ENCODE peak calls at places on chromosomes 4 and X, in four cellular contexts. One of them, this sample, is unnamed.

GRCh38 chr4:53963336-53963735 is 101.1 kb downstream of the CHIC2 start:
- DNase-seq in A549: no peak
- DNase-seq in coronary artery: no peak
- DNase-seq in heart left ventricle: no peak
- DNase-seq in this sample: no peak

GRCh38 chr4:3250956-3251690 is 2.2 kb downstream of the MSANTD1 start:
- DNase-seq in heart left ventricle: peak
- DNase-seq in A549: no peak
- DNase-seq in coronary artery: no peak
- DNase-seq in this sample: no peak

GRCh38 chr4:150960818-150961217 is 54.3 kb downstream of the LRBA start:
- DNase-seq in A549: peak
- DNase-seq in heart left ventricle: no peak
- DNase-seq in coronary artery: no peak
- DNase-seq in this sample: no peak

GRCh38 chr4:168791376-168791775 is 218.7 kb downstream of the CBR4 start:
- DNase-seq in heart left ventricle: no peak
- DNase-seq in A549: no peak
- DNase-seq in coronary artery: peak
- DNase-seq in this sample: no peak

GRCh38 chr4:96525901-96526300 is 686.0 kb downstream of the PDHA2 start:
- DNase-seq in coronary artery: no peak
- DNase-seq in heart left ventricle: no peak
- DNase-seq in A549: no peak
- DNase-seq in this sample: no peak

GRCh38 chr4:95963456-95963855 is 123.6 kb downstream of the PDHA2 start:
- DNase-seq in coronary artery: no peak
- DNase-seq in A549: no peak
- DNase-seq in heart left ventricle: no peak
- DNase-seq in this sample: no peak

GRCh38 chrX:119790977-119791436 is 423 bp downstream of the RPL39 start:
- DNase-seq in coronary artery: no peak
- DNase-seq in heart left ventricle: peak
- DNase-seq in A549: no peak
- DNase-seq in this sample: no peak

GRCh38 chr4:120025516-120025915 is 41.1 kb downstream of the MAD2L1 start:
- DNase-seq in heart left ventricle: no peak
- DNase-seq in A549: no peak
- DNase-seq in coronary artery: no peak
- DNase-seq in this sample: no peak

DNA sequence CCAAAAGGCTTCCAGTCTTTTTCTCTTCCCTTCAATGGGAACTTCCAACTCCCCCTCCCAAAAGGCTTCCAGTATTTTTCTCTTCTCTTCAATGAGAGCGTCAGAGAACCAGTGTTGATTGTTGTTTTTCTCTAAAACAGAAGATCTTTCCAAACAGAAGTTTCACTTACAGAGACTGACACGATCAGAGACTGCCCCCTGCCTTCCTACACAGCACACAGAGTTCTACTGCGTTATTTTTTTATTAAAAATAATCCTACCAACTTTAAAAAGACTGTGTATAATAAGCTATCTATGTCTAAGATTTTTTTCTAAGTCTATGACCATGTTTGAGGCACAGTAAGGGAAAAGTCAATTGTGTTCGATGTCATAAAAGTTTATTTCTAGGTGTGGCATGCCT is 3.5 kb upstream of the HTR2C start:
- DNase-seq in coronary artery: no peak
- DNase-seq in A549: no peak
- DNase-seq in heart left ventricle: no peak
- DNase-seq in this sample: no peak
- TF ChIP-seq CTCF in coronary artery: no peak
- TF ChIP-seq CTCF in A549: no peak
- TF ChIP-seq CTCF in heart left ventricle: no peak
- TF ChIP-seq CTCF in this sample: no peak

GRCh38 chrX:100494570-100494969 is 84.5 kb upstream of the PCDH19 start:
- DNase-seq in heart left ventricle: no peak
- DNase-seq in coronary artery: no peak
- DNase-seq in A549: no peak
- DNase-seq in this sample: no peak

GRCh38 chrX:100494974-100495373 is 84.9 kb upstream of the PCDH19 start:
- DNase-seq in A549: no peak
- DNase-seq in heart left ventricle: no peak
- DNase-seq in coronary artery: no peak
- DNase-seq in this sample: no peak

GRCh38 chrX:100491174-100491573 is 81.1 kb upstream of the PCDH19 start:
- DNase-seq in coronary artery: no peak
- DNase-seq in heart left ventricle: no peak
- DNase-seq in A549: no peak
- DNase-seq in this sample: no peak
- TF ChIP-seq CTCF in coronary artery: no peak
- TF ChIP-seq CTCF in heart left ventricle: no peak
- TF ChIP-seq CTCF in A549: no peak
- TF ChIP-seq CTCF in this sample: no peak

DNA sequence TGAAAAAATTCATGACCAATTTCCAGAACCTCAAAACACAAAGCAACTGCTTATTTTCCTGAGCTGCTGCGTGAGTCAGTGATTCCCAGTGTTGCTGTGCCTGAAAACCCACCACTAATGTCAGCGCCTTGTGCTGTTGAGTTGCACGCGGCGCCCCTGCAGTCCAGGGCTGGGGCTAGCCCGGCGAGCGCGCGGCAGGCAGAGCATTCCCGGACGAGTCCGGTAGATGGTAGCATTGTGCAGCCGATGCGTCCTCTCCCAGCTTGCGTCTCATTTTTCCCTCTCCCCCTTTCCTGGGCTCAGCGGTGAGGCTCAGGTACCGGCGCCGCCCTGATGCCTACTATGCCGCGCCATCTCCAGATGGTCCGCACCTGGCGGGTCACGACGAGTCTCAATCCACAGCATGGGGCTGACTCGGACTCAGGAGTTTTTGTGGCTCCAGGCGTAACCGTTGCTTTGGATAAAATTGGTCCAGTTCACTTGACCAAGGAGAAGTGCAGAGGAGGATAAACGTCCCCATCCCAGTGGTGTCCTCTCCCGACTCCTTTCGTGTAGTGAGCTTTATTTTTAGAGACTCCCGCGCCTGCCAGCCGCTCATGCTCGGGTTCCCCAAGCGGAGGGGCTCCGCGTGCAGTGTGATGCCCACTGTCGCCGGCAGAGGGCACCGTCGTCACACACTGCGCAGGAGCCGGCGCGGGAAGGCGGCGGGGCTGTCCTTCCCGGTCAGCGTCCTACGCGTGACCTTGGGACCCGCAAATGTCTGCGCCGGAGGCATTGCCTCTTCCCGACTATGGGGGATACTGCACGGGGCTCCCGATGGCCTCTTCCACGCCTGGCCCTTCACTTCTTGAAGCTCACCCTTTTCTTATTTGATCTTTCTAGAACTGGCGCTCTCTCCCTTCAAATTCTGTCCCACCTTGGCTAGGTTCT is 53.6 kb upstream of the IGFBP7 start:
- DNase-seq in coronary artery: peak
- DNase-seq in A549: peak
- DNase-seq in heart left ventricle: peak
- DNase-seq in this sample: peak
- TF ChIP-seq CTCF in coronary artery: peak
- TF ChIP-seq CTCF in A549: peak
- TF ChIP-seq CTCF in heart left ventricle: peak
- TF ChIP-seq CTCF in this sample: peak

GRCh38 chr4:140330311-140330900 is 43.0 kb upstream of the SCOC start:
- DNase-seq in heart left ventricle: no peak
- DNase-seq in A549: peak
- DNase-seq in coronary artery: no peak
- DNase-seq in this sample: no peak
- TF ChIP-seq CTCF in heart left ventricle: peak
- TF ChIP-seq CTCF in A549: peak
- TF ChIP-seq CTCF in coronary artery: peak
- TF ChIP-seq CTCF in this sample: peak